ENCODE peak calls at places on chromosomes 2 and 18, in five cellular contexts. One of them, this sample, is unnamed.

GRCh38 chr2:234278556-234279286 is 218.2 kb downstream of the ARL4C start:
- DNase-seq in AG09319: no peak
- DNase-seq in WTC11: no peak
- DNase-seq in left ventricle myocardium inferior: no peak
- DNase-seq in psoas muscle: no peak
- DNase-seq in this sample: no peak

GRCh38 chr2:96690306-96691021 is 47.9 kb downstream of the FER1L5 start:
- DNase-seq in psoas muscle: no peak
- DNase-seq in AG09319: no peak
- DNase-seq in WTC11: no peak
- DNase-seq in left ventricle myocardium inferior: no peak
- DNase-seq in this sample: no peak

GRCh38 chr2:223469270-223470057 is 132.7 kb downstream of the SCG2 start:
- DNase-seq in left ventricle myocardium inferior: peak; percentile 48
- DNase-seq in AG09319: no peak
- DNase-seq in WTC11: no peak
- DNase-seq in psoas muscle: peak; percentile 58
- DNase-seq in this sample: peak; percentile 61

GRCh38 chr18:45378308-45378707 is 237.0 kb upstream of the SLC14A2 start:
- DNase-seq in AG09319: no peak
- DNase-seq in psoas muscle: no peak
- DNase-seq in left ventricle myocardium inferior: no peak
- DNase-seq in WTC11: no peak
- DNase-seq in this sample: no peak

GRCh38 chr18:63994783-63995399 is 25.0 kb downstream of the SERPINB8 start:
- DNase-seq in WTC11: peak; percentile 69
- DNase-seq in AG09319: peak; percentile 24
- DNase-seq in left ventricle myocardium inferior: no peak
- DNase-seq in psoas muscle: no peak
- DNase-seq in this sample: no peak

GRCh38 chr2:186595219-186595618 is 5.4 kb downstream of the ITGAV start:
- DNase-seq in WTC11: no peak
- DNase-seq in AG09319: no peak
- DNase-seq in psoas muscle: peak; percentile 14
- DNase-seq in left ventricle myocardium inferior: no peak
- DNase-seq in this sample: no peak

GRCh38 chr2:176534798-176535479 is 265.7 kb downstream of the MTX2 start:
- DNase-seq in psoas muscle: no peak
- DNase-seq in left ventricle myocardium inferior: no peak
- DNase-seq in AG09319: no peak
- DNase-seq in WTC11: no peak
- DNase-seq in this sample: no peak

GRCh38 chr18:5294113-5294617 is 1.4 kb downstream of the ZBTB14 start:
- DNase-seq in psoas muscle: no peak
- DNase-seq in WTC11: no peak
- DNase-seq in AG09319: no peak
- DNase-seq in left ventricle myocardium inferior: peak; percentile 49
- DNase-seq in this sample: no peak

GRCh38 chr2:221431477-221431876 is 140.6 kb downstream of the EPHA4 start:
- DNase-seq in left ventricle myocardium inferior: no peak
- DNase-seq in AG09319: no peak
- DNase-seq in WTC11: no peak
- DNase-seq in psoas muscle: no peak
- DNase-seq in this sample: no peak

GRCh38 chr2:151638188-151638933 is 95.9 kb downstream of the NEB start:
- DNase-seq in left ventricle myocardium inferior: no peak
- DNase-seq in WTC11: no peak
- DNase-seq in AG09319: no peak
- DNase-seq in psoas muscle: no peak
- DNase-seq in this sample: no peak

GRCh38 chr2:162244559-162245031 is 1.4 kb upstream of the FAP start:
- DNase-seq in AG09319: no peak
- DNase-seq in left ventricle myocardium inferior: no peak
- DNase-seq in WTC11: no peak
- DNase-seq in psoas muscle: peak; percentile 29
- DNase-seq in this sample: no peak

DNA sequence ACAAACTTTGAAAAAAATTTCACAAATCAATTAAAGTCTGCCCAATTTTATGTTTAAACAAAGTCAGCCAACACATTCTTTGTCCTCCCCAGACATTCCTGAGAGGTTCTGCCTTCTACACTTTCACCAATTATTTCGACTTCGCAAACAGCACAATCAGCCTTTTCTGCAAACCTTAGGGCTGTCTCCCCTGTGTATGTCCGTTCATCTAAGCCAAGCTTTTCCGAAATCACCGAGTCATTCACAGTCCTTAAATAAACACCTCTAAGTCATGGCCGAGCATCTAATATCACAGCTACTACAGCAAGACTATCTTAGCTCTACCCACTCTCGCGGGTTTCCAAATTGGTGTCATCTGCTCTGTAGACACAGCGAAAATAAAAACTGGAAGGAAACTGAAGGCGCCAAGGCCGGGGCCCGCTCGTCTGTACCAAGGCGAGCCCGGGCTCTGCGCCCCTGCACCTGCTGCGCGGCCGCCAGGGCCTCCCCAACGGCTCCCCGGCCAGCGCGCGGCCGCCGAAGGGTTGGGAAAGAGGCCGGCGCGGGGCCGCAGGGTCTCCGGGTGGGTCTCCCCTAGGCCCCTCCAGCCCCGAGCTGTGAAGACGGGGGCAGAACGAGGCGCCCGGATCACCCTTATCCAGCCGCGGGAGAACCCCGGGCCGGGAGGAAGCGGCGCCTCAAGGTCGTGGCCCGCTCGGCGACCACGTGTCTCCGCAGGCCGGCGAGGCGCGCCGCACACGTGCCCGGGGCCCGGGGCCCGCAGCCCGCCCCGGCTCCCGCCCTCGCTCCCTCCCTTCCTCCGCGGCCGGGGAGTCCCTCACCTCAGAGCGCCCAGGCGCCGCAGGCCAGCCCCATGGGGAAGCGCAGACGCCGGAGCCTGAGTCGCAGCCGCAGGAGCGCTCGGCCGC is 573 bp downstream of the ODC1 start:
- DNase-seq in WTC11: peak; percentile 32
- DNase-seq in AG09319: no peak
- DNase-seq in left ventricle myocardium inferior: no peak
- DNase-seq in psoas muscle: no peak
- DNase-seq in this sample: peak; percentile 81
- TF ChIP-seq CTCF in WTC11: no peak
- TF ChIP-seq CTCF in AG09319: no peak
- TF ChIP-seq CTCF in left ventricle myocardium inferior: peak; percentile 20
- TF ChIP-seq CTCF in psoas muscle: no peak
- TF ChIP-seq CTCF in this sample: no peak

DNA sequence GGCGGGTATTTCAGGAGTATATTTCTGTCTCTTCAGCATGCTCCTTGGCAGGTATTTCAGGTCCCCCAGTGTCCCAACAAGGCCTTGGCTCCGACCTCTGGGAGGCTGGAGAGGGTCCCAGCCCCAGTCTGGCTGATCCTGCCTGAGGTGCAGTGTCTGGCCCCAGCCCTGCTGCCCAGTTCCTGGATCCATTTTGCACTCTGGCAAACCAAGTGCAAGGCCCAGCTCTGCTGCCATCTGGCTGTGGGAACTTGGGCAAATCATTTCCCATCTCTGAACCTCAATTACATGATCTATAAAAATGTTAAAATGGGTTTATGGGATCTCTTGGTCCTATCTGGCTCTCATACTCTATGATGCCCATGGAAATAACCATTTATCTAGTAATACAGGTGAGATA is 63.6 kb downstream of the ZBTB7C start:
- DNase-seq in WTC11: peak; percentile 22
- DNase-seq in left ventricle myocardium inferior: no peak
- DNase-seq in psoas muscle: no peak
- DNase-seq in AG09319: no peak
- DNase-seq in this sample: no peak
- TF ChIP-seq CTCF in WTC11: no peak
- TF ChIP-seq CTCF in left ventricle myocardium inferior: peak; percentile 48
- TF ChIP-seq CTCF in psoas muscle: peak; percentile 51
- TF ChIP-seq CTCF in AG09319: peak; percentile 47
- TF ChIP-seq CTCF in this sample: no peak

DNA sequence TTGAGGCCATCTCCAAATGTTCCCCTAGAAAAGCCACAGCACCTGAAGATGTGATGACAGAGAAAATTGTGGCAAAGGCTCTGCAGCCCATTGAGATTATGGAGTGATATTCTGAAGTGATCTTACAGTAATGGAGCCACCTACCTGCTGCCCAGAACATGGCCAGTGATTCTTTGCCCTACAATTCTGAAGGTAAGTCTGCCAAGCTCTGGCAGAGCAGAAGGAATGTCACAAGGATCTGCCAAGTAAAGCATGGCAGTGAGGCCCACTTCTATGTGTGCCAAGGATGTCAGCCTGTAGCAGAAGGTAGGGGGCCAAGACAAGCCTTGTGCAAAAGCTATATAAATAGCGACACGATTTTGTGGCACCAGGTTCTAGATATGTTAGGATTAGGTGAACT is 155.1 kb downstream of the RND3 start:
- DNase-seq in left ventricle myocardium inferior: no peak
- DNase-seq in AG09319: no peak
- DNase-seq in psoas muscle: no peak
- DNase-seq in WTC11: no peak
- DNase-seq in this sample: no peak
- TF ChIP-seq CTCF in left ventricle myocardium inferior: no peak
- TF ChIP-seq CTCF in AG09319: no peak
- TF ChIP-seq CTCF in psoas muscle: no peak
- TF ChIP-seq CTCF in WTC11: no peak
- TF ChIP-seq CTCF in this sample: no peak

GRCh38 chr18:80249217-80250093 is 2.1 kb upstream of the PARD6G start:
- DNase-seq in WTC11: no peak
- DNase-seq in AG09319: no peak
- DNase-seq in psoas muscle: no peak
- DNase-seq in left ventricle myocardium inferior: no peak
- DNase-seq in this sample: no peak

GRCh38 chr18:80244956-80245730 is 2.2 kb downstream of the PARD6G start:
- DNase-seq in AG09319: no peak
- DNase-seq in psoas muscle: no peak
- DNase-seq in WTC11: no peak
- DNase-seq in left ventricle myocardium inferior: no peak
- DNase-seq in this sample: no peak

GRCh38 chr18:80245781-80246655 is 1.3 kb downstream of the PARD6G start:
- DNase-seq in psoas muscle: peak; percentile 28
- DNase-seq in AG09319: no peak
- DNase-seq in left ventricle myocardium inferior: no peak
- DNase-seq in WTC11: peak; percentile 75
- DNase-seq in this sample: no peak

GRCh38 chr18:80246656-80247402 is 485 bp downstream of the PARD6G start:
- DNase-seq in left ventricle myocardium inferior: no peak
- DNase-seq in AG09319: no peak
- DNase-seq in psoas muscle: peak; percentile 30
- DNase-seq in WTC11: peak; percentile 44
- DNase-seq in this sample: no peak

DNA sequence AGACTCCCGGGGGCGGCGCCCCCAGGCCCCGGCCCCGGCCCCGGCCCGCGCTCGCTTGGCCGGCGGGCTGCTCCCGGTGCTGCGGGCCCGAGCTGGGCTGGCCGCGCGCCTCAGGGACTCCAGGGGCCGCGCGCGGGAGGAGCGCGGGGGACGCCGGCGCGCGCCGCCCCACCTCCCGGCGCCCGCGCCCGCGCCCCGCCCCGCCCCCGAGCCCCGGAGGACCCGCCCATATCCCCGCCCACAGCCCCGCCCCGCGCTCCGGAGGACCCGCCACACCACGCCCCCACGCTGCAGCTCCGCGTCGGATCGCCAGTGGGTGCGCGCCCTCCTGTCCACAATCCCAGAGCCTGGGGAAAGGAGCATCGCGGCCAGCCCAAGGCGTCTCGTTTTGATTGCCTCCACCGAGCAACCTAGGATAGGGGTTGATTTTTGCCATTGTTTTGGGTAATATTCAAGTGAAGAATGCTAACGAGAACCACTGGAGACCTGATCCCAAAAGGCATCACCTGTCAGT is at the start of gene PARD6G:
- DNase-seq in WTC11: peak; percentile 70
- DNase-seq in left ventricle myocardium inferior: peak; percentile 85
- DNase-seq in psoas muscle: peak; percentile 81
- DNase-seq in AG09319: peak; percentile 16
- DNase-seq in this sample: peak; percentile 66
- TF ChIP-seq CTCF in WTC11: no peak
- TF ChIP-seq CTCF in left ventricle myocardium inferior: peak; percentile 27
- TF ChIP-seq CTCF in psoas muscle: peak; percentile 5
- TF ChIP-seq CTCF in AG09319: peak; percentile 29
- TF ChIP-seq CTCF in this sample: no peak

DNA sequence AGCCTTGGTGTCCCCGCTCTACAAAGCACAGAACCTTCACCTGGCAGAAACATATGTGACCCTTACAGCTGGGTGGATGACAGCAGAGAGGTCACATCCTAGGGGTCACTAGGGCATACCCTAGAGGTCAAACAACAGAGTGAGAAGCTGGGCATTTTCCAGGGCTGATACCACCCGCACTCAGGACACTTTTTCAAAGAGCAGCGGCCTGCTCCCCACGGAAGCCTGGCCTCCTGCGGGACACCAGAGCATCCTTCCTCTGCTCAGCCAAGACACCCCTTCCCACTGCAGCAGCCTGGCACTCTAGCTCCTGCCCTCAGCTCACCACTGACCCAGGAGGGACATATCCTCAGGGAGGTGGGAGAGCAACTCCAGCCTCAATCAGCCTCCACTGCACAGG is 86.0 kb downstream of the GALNT14 start:
- DNase-seq in psoas muscle: no peak
- DNase-seq in WTC11: no peak
- DNase-seq in left ventricle myocardium inferior: no peak
- DNase-seq in AG09319: no peak
- DNase-seq in this sample: no peak
- TF ChIP-seq CTCF in psoas muscle: no peak
- TF ChIP-seq CTCF in WTC11: no peak
- TF ChIP-seq CTCF in left ventricle myocardium inferior: no peak
- TF ChIP-seq CTCF in AG09319: no peak
- TF ChIP-seq CTCF in this sample: no peak

GRCh38 chr2:198657520-198658121 is 800.1 kb downstream of the SATB2 start:
- DNase-seq in psoas muscle: no peak
- DNase-seq in AG09319: no peak
- DNase-seq in left ventricle myocardium inferior: no peak
- DNase-seq in WTC11: peak; percentile 31
- DNase-seq in this sample: no peak
- TF ChIP-seq CTCF in psoas muscle: peak; percentile 16
- TF ChIP-seq CTCF in AG09319: peak; percentile 53
- TF ChIP-seq CTCF in left ventricle myocardium inferior: peak; percentile 35
- TF ChIP-seq CTCF in WTC11: peak; percentile 55
- TF ChIP-seq CTCF in this sample: no peak

GRCh38 chr2:199463000-199463692 is 5.4 kb upstream of the SATB2 start:
- DNase-seq in left ventricle myocardium inferior: peak; percentile 60
- DNase-seq in WTC11: peak; percentile 87
- DNase-seq in psoas muscle: peak; percentile 78
- DNase-seq in AG09319: peak; percentile 40
- DNase-seq in this sample: peak; percentile 56
- TF ChIP-seq CTCF in left ventricle myocardium inferior: peak; percentile 79
- TF ChIP-seq CTCF in WTC11: peak; percentile 59
- TF ChIP-seq CTCF in psoas muscle: peak; percentile 77
- TF ChIP-seq CTCF in AG09319: peak; percentile 85
- TF ChIP-seq CTCF in this sample: peak; percentile 96

GRCh38 chr18:34258176-34258575 is 33.5 kb upstream of the NOL4 start:
- DNase-seq in AG09319: no peak
- DNase-seq in psoas muscle: no peak
- DNase-seq in left ventricle myocardium inferior: no peak
- DNase-seq in WTC11: no peak
- DNase-seq in this sample: no peak

GRCh38 chr18:34261865-34262780 is 37.4 kb upstream of the NOL4 start:
- DNase-seq in psoas muscle: no peak
- DNase-seq in WTC11: no peak
- DNase-seq in left ventricle myocardium inferior: no peak
- DNase-seq in AG09319: no peak
- DNase-seq in this sample: no peak
- TF ChIP-seq CTCF in psoas muscle: no peak
- TF ChIP-seq CTCF in WTC11: no peak
- TF ChIP-seq CTCF in left ventricle myocardium inferior: no peak
- TF ChIP-seq CTCF in AG09319: no peak
- TF ChIP-seq CTCF in this sample: no peak

GRCh38 chr2:145043399-145043834 is 523.5 kb upstream of the ZEB2 start:
- DNase-seq in left ventricle myocardium inferior: no peak
- DNase-seq in AG09319: no peak
- DNase-seq in WTC11: peak; percentile 7
- DNase-seq in psoas muscle: no peak
- DNase-seq in this sample: no peak
- TF ChIP-seq CTCF in left ventricle myocardium inferior: no peak
- TF ChIP-seq CTCF in AG09319: no peak
- TF ChIP-seq CTCF in WTC11: no peak
- TF ChIP-seq CTCF in psoas muscle: no peak
- TF ChIP-seq CTCF in this sample: no peak

This sample was measured in CD14-positive monocyte.